ENCODE peak calls at places on chromosomes 6 and 20, in five cellular contexts. One of them, this sample, is unnamed.

GRCh38 chr6:52877168-52877567 is 32.3 kb downstream of the GSTA3 start:
- ATAC-seq in HCT116: peak; percentile 49
- ATAC-seq in K562: no peak
- ATAC-seq in upper lobe of left lung: no peak
- ATAC-seq in HepG2: no peak
- ATAC-seq in this sample: no peak

GRCh38 chr6:144415835-144416237 is 130.7 kb downstream of the UTRN start:
- ATAC-seq in HepG2: no peak
- ATAC-seq in K562: no peak
- ATAC-seq in upper lobe of left lung: no peak
- ATAC-seq in HCT116: no peak
- ATAC-seq in this sample: no peak

GRCh38 chr20:45097485-45098095 is 3.3 kb downstream of the KCNS1 start:
- ATAC-seq in HCT116: no peak
- ATAC-seq in K562: no peak
- ATAC-seq in HepG2: no peak
- ATAC-seq in upper lobe of left lung: no peak
- ATAC-seq in this sample: no peak

GRCh38 chr6:76682842-76683241 is 610.4 kb upstream of the IMPG1 start:
- ATAC-seq in K562: no peak
- ATAC-seq in upper lobe of left lung: no peak
- ATAC-seq in HCT116: no peak
- ATAC-seq in HepG2: no peak
- ATAC-seq in this sample: no peak

GRCh38 chr6:82144007-82144851 is 103.3 kb downstream of the IBTK start:
- ATAC-seq in HCT116: peak; percentile 93
- ATAC-seq in upper lobe of left lung: peak; percentile 73
- ATAC-seq in HepG2: peak; percentile 76
- ATAC-seq in K562: no peak
- ATAC-seq in this sample: peak; percentile 82

GRCh38 chr6:142944126-142945066 is 580 bp downstream of the HIVEP2 start:
- ATAC-seq in HCT116: peak; percentile 10
- ATAC-seq in K562: peak; percentile 17
- ATAC-seq in HepG2: peak; percentile 20
- ATAC-seq in upper lobe of left lung: peak; percentile 70
- ATAC-seq in this sample: peak; percentile 48

GRCh38 chr20:7087803-7088202 is 320.3 kb downstream of the BMP2 start:
- ATAC-seq in upper lobe of left lung: no peak
- ATAC-seq in HepG2: no peak
- ATAC-seq in HCT116: no peak
- ATAC-seq in K562: no peak
- ATAC-seq in this sample: no peak

GRCh38 chr6:154736613-154737259 is 3.5 kb downstream of the SCAF8 start:
- ATAC-seq in HCT116: no peak
- ATAC-seq in upper lobe of left lung: no peak
- ATAC-seq in HepG2: no peak
- ATAC-seq in K562: no peak
- ATAC-seq in this sample: no peak

GRCh38 chr6:79520534-79520933 is 16.7 kb downstream of the LCA5 start:
- ATAC-seq in HepG2: no peak
- ATAC-seq in K562: no peak
- ATAC-seq in HCT116: no peak
- ATAC-seq in upper lobe of left lung: no peak
- ATAC-seq in this sample: no peak

GRCh38 chr6:168418151-168418551 is 22.8 kb upstream of the SMOC2 start:
- ATAC-seq in HepG2: no peak
- ATAC-seq in upper lobe of left lung: peak; percentile 60
- ATAC-seq in K562: no peak
- ATAC-seq in HCT116: no peak
- ATAC-seq in this sample: peak; percentile 46

GRCh38 chr6:116136933-116137340 is 11.0 kb upstream of the COL10A1 start:
- ATAC-seq in HCT116: no peak
- ATAC-seq in upper lobe of left lung: no peak
- ATAC-seq in K562: no peak
- ATAC-seq in HepG2: no peak
- ATAC-seq in this sample: no peak

GRCh38 chr20:62752181-62752670 is 43.6 kb downstream of the NTSR1 start:
- ATAC-seq in K562: peak; percentile 67
- ATAC-seq in HCT116: peak; percentile 12
- ATAC-seq in upper lobe of left lung: no peak
- ATAC-seq in HepG2: peak; percentile 19
- ATAC-seq in this sample: peak; percentile 47

GRCh38 chr6:84466521-84466920 is 239.1 kb upstream of the CEP162 start:
- ATAC-seq in upper lobe of left lung: no peak
- ATAC-seq in HepG2: no peak
- ATAC-seq in HCT116: peak; percentile 76
- ATAC-seq in K562: peak; percentile 61
- ATAC-seq in this sample: no peak

GRCh38 chr6:101578306-101578705 is 184.8 kb downstream of the GRIK2 start:
- ATAC-seq in HepG2: no peak
- ATAC-seq in K562: no peak
- ATAC-seq in upper lobe of left lung: no peak
- ATAC-seq in HCT116: no peak
- ATAC-seq in this sample: no peak

GRCh38 chr6:51675551-51676275 is 411.7 kb downstream of the PKHD1 start:
- ATAC-seq in HepG2: peak; percentile 94
- ATAC-seq in upper lobe of left lung: no peak
- ATAC-seq in HCT116: no peak
- ATAC-seq in K562: no peak
- ATAC-seq in this sample: no peak

GRCh38 chr20:51512645-51513044 is 29.9 kb downstream of the NFATC2 start:
- ATAC-seq in K562: peak; percentile 78
- ATAC-seq in HepG2: no peak
- ATAC-seq in HCT116: no peak
- ATAC-seq in upper lobe of left lung: no peak
- ATAC-seq in this sample: no peak

GRCh38 chr6:122494665-122495272 is 23.2 kb upstream of the SERINC1 start:
- ATAC-seq in upper lobe of left lung: peak; percentile 67
- ATAC-seq in HepG2: peak; percentile 51
- ATAC-seq in HCT116: no peak
- ATAC-seq in K562: no peak
- ATAC-seq in this sample: no peak

GRCh38 chr6:25278557-25278913 is 639 bp upstream of the CARMIL1 start:
- ATAC-seq in K562: peak; percentile 5
- ATAC-seq in upper lobe of left lung: no peak
- ATAC-seq in HepG2: peak; percentile 13
- ATAC-seq in HCT116: peak; percentile 18
- ATAC-seq in this sample: peak; percentile 4

GRCh38 chr6:73514746-73515110 is 6.1 kb downstream of the EEF1A1 start:
- ATAC-seq in K562: peak; percentile 28
- ATAC-seq in upper lobe of left lung: no peak
- ATAC-seq in HepG2: peak; percentile 0
- ATAC-seq in HCT116: peak; percentile 39
- ATAC-seq in this sample: no peak

GRCh38 chr6:40456390-40457013 is 130.7 kb downstream of the LRFN2 start:
- ATAC-seq in HCT116: no peak
- ATAC-seq in K562: no peak
- ATAC-seq in upper lobe of left lung: no peak
- ATAC-seq in HepG2: no peak
- ATAC-seq in this sample: no peak

GRCh38 chr6:33668914-33669313 is 42.6 kb downstream of the UQCC2 start:
- ATAC-seq in HCT116: peak; percentile 60
- ATAC-seq in upper lobe of left lung: peak; percentile 74
- ATAC-seq in HepG2: no peak
- ATAC-seq in K562: peak; percentile 73
- ATAC-seq in this sample: no peak

GRCh38 chr6:113758725-113759576 is 98.2 kb upstream of the MARCKS start:
- ATAC-seq in HepG2: no peak
- ATAC-seq in upper lobe of left lung: no peak
- ATAC-seq in HCT116: no peak
- ATAC-seq in K562: no peak
- ATAC-seq in this sample: no peak

GRCh38 chr6:152720964-152721363 is 23.3 kb downstream of the MYCT1 start:
- ATAC-seq in upper lobe of left lung: no peak
- ATAC-seq in HCT116: peak; percentile 67
- ATAC-seq in K562: no peak
- ATAC-seq in HepG2: no peak
- ATAC-seq in this sample: no peak

GRCh38 chr20:2124632-2125131 is 23.1 kb downstream of the STK35 start:
- ATAC-seq in upper lobe of left lung: no peak
- ATAC-seq in K562: no peak
- ATAC-seq in HCT116: no peak
- ATAC-seq in HepG2: no peak
- ATAC-seq in this sample: no peak

GRCh38 chr6:32980488-32981038 is 12.2 kb downstream of the BRD2 start:
- ATAC-seq in HCT116: no peak
- ATAC-seq in upper lobe of left lung: no peak
- ATAC-seq in K562: peak; percentile 5
- ATAC-seq in HepG2: no peak
- ATAC-seq in this sample: no peak

DNA sequence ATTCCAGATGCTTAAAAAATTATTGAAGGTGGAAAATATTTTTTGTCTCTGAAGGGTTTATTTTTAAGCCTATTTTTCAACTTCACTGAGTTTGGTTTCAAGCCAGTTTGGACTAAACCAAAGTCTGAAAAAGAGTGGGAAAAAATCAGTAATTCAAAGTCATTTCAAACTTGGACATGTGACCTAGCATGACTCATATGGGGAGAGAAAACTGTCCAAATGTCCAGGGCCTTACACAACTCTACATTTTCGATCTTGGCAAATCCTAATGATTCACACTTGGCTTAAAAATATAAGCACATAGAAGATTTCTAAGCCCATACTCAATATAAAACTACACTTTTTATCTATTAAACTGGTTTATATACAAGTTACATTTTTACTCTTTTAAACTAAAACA is 110.5 kb upstream of the TCF21 start:
- ATAC-seq in HepG2: no peak
- ATAC-seq in K562: no peak
- ATAC-seq in upper lobe of left lung: no peak
- ATAC-seq in HCT116: no peak
- ATAC-seq in this sample: peak; percentile 91
- TF ChIP-seq POLR2AphosphoS5 in HepG2: no peak
- TF ChIP-seq POLR2AphosphoS5 in K562: no peak
- TF ChIP-seq POLR2AphosphoS5 in upper lobe of left lung: no peak
- TF ChIP-seq POLR2AphosphoS5 in HCT116: no peak
- TF ChIP-seq POLR2AphosphoS5 in this sample: peak; percentile 72

DNA sequence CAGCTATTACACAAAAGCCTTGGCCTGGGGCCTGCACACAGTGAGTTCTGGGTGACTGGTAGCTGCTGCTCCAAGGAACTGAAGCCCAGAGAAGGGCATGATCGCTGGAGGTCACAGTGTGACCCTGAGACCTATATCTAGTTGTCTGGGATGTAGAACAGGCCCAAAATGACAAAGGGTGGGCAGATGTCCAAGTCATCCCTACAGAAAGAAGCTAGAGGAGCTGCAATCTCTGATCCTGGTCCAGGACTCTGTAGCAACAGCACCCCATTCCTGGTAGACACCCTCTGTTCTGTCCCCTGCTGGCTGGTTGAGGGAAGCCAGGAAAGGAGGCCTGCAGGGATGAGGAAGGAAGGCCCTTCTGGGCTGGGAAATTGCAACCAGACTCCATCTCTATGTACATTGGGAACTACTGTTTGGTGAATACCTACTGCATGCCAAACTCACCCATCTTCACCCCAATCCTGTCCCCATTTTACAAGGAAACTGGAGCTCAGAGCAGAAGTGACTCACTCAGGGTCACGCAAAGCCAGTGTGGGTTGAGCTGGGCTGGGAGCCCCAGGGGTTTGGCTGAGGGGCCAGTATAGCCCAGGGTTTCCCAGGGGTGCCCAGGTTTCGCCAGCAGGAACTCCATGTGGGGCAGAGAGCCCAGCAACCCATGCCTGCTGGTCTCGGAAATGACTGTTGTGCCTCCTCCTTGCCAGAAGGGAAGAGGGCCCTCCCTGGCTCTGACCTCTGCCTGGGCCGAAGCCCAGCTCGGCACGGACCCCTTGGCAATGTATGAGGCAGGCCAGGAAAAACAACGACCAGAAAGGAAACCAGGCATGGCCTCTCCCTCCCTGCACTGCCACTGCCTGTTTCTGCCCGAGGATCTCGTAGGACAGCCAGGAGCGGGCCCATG is 44.9 kb upstream of the TLDC2 start:
- ATAC-seq in K562: no peak
- ATAC-seq in HCT116: no peak
- ATAC-seq in upper lobe of left lung: peak; percentile 12
- ATAC-seq in HepG2: peak; percentile 67
- ATAC-seq in this sample: peak; percentile 55
- H3K27ac ChIP-seq in K562: no peak overlapping the region
- H3K27ac ChIP-seq in HCT116: peak overlapping the region; percentile 25
- H3K27ac ChIP-seq in upper lobe of left lung: peak overlapping the region; percentile 82
- H3K27ac ChIP-seq in HepG2: no peak overlapping the region
- H3K27ac ChIP-seq in this sample: peak overlapping the region; percentile 92

GRCh38 chr20:49288250-49288751 is 10.4 kb upstream of the ZNFX1 start:
- ATAC-seq in K562: no peak
- ATAC-seq in upper lobe of left lung: no peak
- ATAC-seq in HCT116: no peak
- ATAC-seq in HepG2: no peak
- ATAC-seq in this sample: no peak
- TF ChIP-seq POLR2AphosphoS5 in K562: peak; percentile 62
- TF ChIP-seq POLR2AphosphoS5 in upper lobe of left lung: no peak
- TF ChIP-seq POLR2AphosphoS5 in HCT116: no peak
- TF ChIP-seq POLR2AphosphoS5 in HepG2: peak; percentile 56
- TF ChIP-seq POLR2AphosphoS5 in this sample: no peak

GRCh38 chr6:17983712-17984111 is 3.7 kb downstream of the KIF13A start:
- ATAC-seq in HepG2: no peak
- ATAC-seq in HCT116: no peak
- ATAC-seq in upper lobe of left lung: no peak
- ATAC-seq in K562: no peak
- ATAC-seq in this sample: no peak

GRCh38 chr6:17985934-17986655 is 1.3 kb downstream of the KIF13A start:
- ATAC-seq in K562: no peak
- ATAC-seq in HCT116: no peak
- ATAC-seq in upper lobe of left lung: no peak
- ATAC-seq in HepG2: no peak
- ATAC-seq in this sample: no peak

GRCh38 chr6:17984399-17984798 is 3.0 kb downstream of the KIF13A start:
- ATAC-seq in upper lobe of left lung: no peak
- ATAC-seq in HCT116: no peak
- ATAC-seq in K562: no peak
- ATAC-seq in HepG2: no peak
- ATAC-seq in this sample: no peak

GRCh38 chr6:17986656-17987575 is 519 bp downstream of the KIF13A start:
- ATAC-seq in HCT116: peak; percentile 52
- ATAC-seq in HepG2: peak; percentile 72
- ATAC-seq in upper lobe of left lung: peak; percentile 79
- ATAC-seq in K562: peak; percentile 52
- ATAC-seq in this sample: peak; percentile 42

DNA sequence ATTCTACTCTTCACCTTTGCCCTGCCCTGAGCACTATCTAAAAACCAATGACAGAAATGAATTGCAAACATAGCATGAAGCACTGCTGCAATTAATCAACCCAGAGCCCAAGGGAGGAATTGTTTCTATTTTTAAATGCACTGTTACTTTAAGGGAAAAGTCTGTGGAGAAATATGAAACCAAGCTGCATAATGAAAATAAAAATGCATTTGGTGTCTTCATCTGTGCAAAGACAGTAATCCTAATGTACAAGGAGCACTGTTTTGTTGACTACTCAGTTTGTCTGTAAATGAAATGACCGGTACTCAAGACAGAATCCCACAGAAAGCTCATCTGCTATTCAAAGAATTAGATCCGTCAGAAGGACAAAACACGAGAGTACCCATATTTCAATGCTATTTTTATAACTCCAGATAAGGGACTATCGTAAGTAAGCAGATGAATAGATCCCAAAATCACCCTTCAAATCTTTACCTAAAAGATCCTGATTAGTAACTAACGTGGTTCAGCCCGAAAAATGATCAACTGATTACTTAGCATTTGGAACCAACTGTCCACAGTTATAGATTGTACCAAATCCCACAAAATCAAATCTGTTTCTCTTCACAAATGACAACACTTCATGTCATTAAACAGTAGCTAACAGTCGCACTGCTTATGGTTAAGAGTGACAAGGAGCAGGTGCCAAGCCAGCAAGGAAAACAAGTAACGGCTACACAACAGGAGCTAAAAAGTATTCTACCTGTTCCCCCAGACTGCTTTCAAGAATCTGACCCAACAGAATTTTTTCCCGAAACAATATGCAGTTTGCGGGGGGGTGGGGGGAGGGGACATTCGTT is 2.4 kb downstream of the KIF13A start:
- ATAC-seq in HepG2: no peak
- ATAC-seq in K562: no peak
- ATAC-seq in HCT116: no peak
- ATAC-seq in upper lobe of left lung: no peak
- ATAC-seq in this sample: no peak
- H3K27ac ChIP-seq in HepG2: no peak overlapping the region
- H3K27ac ChIP-seq in K562: no peak overlapping the region
- H3K27ac ChIP-seq in HCT116: no peak overlapping the region
- H3K27ac ChIP-seq in upper lobe of left lung: no peak overlapping the region
- H3K27ac ChIP-seq in this sample: no peak overlapping the region